ENCODE peak calls at places on chromosome 5, in ten cellular contexts. One of them, this sample, is unnamed.

GRCh38 chr5:85591311-85591710 is 1026.4 kb upstream of the COX7C start:
- DNase-seq in cardiac fibroblast: no peak
- DNase-seq in astrocyte of the spinal cord: no peak
- DNase-seq in AG04449: no peak
- DNase-seq in effector memory CD4-positive, alpha-beta T cell: no peak
- DNase-seq in AG10803: no peak
- DNase-seq in LNCaP clone FGC: no peak
- DNase-seq in aorta: no peak
- DNase-seq in brain microvascular endothelial cell: no peak
- DNase-seq in osteoblast: no peak
- DNase-seq in this sample: no peak

GRCh38 chr5:139108056-139108811 is 89.9 kb downstream of the SIL1 start:
- DNase-seq in cardiac fibroblast: no peak
- DNase-seq in astrocyte of the spinal cord: peak
- DNase-seq in AG04449: peak
- DNase-seq in effector memory CD4-positive, alpha-beta T cell: no peak
- DNase-seq in AG10803: peak
- DNase-seq in LNCaP clone FGC: no peak
- DNase-seq in aorta: no peak
- DNase-seq in brain microvascular endothelial cell: peak
- DNase-seq in osteoblast: peak
- DNase-seq in this sample: no peak

GRCh38 chr5:95842955-95843544 is 20.5 kb upstream of the GLRX start:
- DNase-seq in cardiac fibroblast: peak
- DNase-seq in astrocyte of the spinal cord: peak
- DNase-seq in AG04449: no peak
- DNase-seq in effector memory CD4-positive, alpha-beta T cell: peak
- DNase-seq in AG10803: peak
- DNase-seq in LNCaP clone FGC: peak
- DNase-seq in aorta: peak
- DNase-seq in brain microvascular endothelial cell: peak
- DNase-seq in osteoblast: peak
- DNase-seq in this sample: no peak

GRCh38 chr5:149128023-149128875 is 13.0 kb upstream of the ABLIM3 start:
- DNase-seq in cardiac fibroblast: peak
- DNase-seq in astrocyte of the spinal cord: no peak
- DNase-seq in AG04449: no peak
- DNase-seq in effector memory CD4-positive, alpha-beta T cell: no peak
- DNase-seq in AG10803: no peak
- DNase-seq in LNCaP clone FGC: no peak
- DNase-seq in aorta: no peak
- DNase-seq in brain microvascular endothelial cell: peak
- DNase-seq in osteoblast: peak
- DNase-seq in this sample: peak

GRCh38 chr5:83467315-83468044 is 4.1 kb upstream of the VCAN start:
- DNase-seq in cardiac fibroblast: peak
- DNase-seq in astrocyte of the spinal cord: peak
- DNase-seq in AG04449: no peak
- DNase-seq in effector memory CD4-positive, alpha-beta T cell: no peak
- DNase-seq in AG10803: peak
- DNase-seq in LNCaP clone FGC: no peak
- DNase-seq in aorta: peak
- DNase-seq in brain microvascular endothelial cell: peak
- DNase-seq in osteoblast: peak
- DNase-seq in this sample: peak

GRCh38 chr5:2754621-2755370 is 3.3 kb upstream of the IRX2 start:
- DNase-seq in cardiac fibroblast: peak
- DNase-seq in astrocyte of the spinal cord: no peak
- DNase-seq in AG04449: no peak
- DNase-seq in effector memory CD4-positive, alpha-beta T cell: no peak
- DNase-seq in AG10803: peak
- DNase-seq in LNCaP clone FGC: no peak
- DNase-seq in aorta: no peak
- DNase-seq in brain microvascular endothelial cell: no peak
- DNase-seq in osteoblast: no peak
- DNase-seq in this sample: peak

GRCh38 chr5:179275941-179276837 is 69.1 kb downstream of the ADAMTS2 start:
- DNase-seq in cardiac fibroblast: peak
- DNase-seq in astrocyte of the spinal cord: peak
- DNase-seq in AG04449: peak
- DNase-seq in effector memory CD4-positive, alpha-beta T cell: no peak
- DNase-seq in AG10803: peak
- DNase-seq in LNCaP clone FGC: no peak
- DNase-seq in aorta: peak
- DNase-seq in brain microvascular endothelial cell: peak
- DNase-seq in osteoblast: peak
- DNase-seq in this sample: no peak

GRCh38 chr5:1118231-1118698 is 6.4 kb upstream of the SLC12A7 start:
- DNase-seq in cardiac fibroblast: no peak
- DNase-seq in astrocyte of the spinal cord: no peak
- DNase-seq in AG04449: no peak
- DNase-seq in effector memory CD4-positive, alpha-beta T cell: no peak
- DNase-seq in AG10803: no peak
- DNase-seq in LNCaP clone FGC: no peak
- DNase-seq in aorta: no peak
- DNase-seq in brain microvascular endothelial cell: no peak
- DNase-seq in osteoblast: no peak
- DNase-seq in this sample: no peak

GRCh38 chr5:178429541-178430186 is 160.5 kb downstream of the COL23A1 start:
- DNase-seq in cardiac fibroblast: no peak
- DNase-seq in astrocyte of the spinal cord: no peak
- DNase-seq in AG04449: no peak
- DNase-seq in effector memory CD4-positive, alpha-beta T cell: no peak
- DNase-seq in AG10803: no peak
- DNase-seq in LNCaP clone FGC: no peak
- DNase-seq in aorta: no peak
- DNase-seq in brain microvascular endothelial cell: no peak
- DNase-seq in osteoblast: peak
- DNase-seq in this sample: peak

GRCh38 chr5:1342268-1342667 is 2.6 kb downstream of the CLPTM1L start:
- DNase-seq in cardiac fibroblast: no peak
- DNase-seq in astrocyte of the spinal cord: no peak
- DNase-seq in AG04449: no peak
- DNase-seq in effector memory CD4-positive, alpha-beta T cell: no peak
- DNase-seq in AG10803: no peak
- DNase-seq in LNCaP clone FGC: no peak
- DNase-seq in aorta: no peak
- DNase-seq in brain microvascular endothelial cell: no peak
- DNase-seq in osteoblast: peak
- DNase-seq in this sample: no peak

GRCh38 chr5:88821161-88821560 is 61.8 kb downstream of the MEF2C start:
- DNase-seq in cardiac fibroblast: no peak
- DNase-seq in astrocyte of the spinal cord: no peak
- DNase-seq in AG04449: no peak
- DNase-seq in effector memory CD4-positive, alpha-beta T cell: no peak
- DNase-seq in AG10803: no peak
- DNase-seq in LNCaP clone FGC: no peak
- DNase-seq in aorta: no peak
- DNase-seq in brain microvascular endothelial cell: no peak
- DNase-seq in osteoblast: no peak
- DNase-seq in this sample: no peak

GRCh38 chr5:146731909-146732659 is 146.5 kb downstream of the PPP2R2B start:
- DNase-seq in cardiac fibroblast: peak
- DNase-seq in astrocyte of the spinal cord: peak
- DNase-seq in AG04449: peak
- DNase-seq in effector memory CD4-positive, alpha-beta T cell: no peak
- DNase-seq in AG10803: peak
- DNase-seq in LNCaP clone FGC: no peak
- DNase-seq in aorta: no peak
- DNase-seq in brain microvascular endothelial cell: peak
- DNase-seq in osteoblast: peak
- DNase-seq in this sample: peak

DNA sequence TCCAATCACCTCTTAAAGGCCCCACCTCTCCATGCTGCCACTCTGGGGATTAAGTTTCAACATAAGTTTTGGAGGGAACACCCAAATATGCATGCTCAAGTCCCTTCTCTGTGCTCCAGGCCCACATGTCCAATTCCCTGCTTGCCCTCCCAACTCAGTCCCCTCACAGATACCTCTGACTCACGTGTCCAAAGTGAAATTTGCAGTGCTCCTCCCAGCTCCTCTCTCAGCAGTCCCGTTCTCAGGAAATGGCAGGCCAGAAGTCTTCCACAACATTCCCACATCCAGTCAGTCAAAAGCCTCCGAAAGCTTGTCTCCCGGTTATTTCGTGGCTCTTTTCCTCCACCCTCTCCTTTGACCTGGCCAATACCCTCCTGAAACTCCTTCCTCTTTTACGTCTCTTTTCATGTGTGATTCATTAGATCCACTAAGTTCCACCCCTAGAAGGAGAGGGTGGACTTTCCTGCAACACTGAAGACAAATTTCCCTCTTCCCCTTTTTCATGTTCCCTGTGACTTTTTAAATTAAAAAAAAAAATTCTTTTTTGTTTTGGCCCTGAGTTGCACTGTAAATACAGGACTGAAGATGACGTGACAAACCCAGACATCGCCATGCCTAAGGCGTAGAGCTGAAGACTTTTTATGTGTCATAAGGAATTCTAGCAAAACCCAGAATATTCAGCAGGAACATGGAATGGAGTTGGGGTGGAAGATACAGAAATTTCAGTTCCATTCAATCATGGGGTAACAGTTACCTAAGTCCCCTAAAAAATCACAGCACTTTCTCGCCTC is 12.8 kb upstream of the MGAT1 start:
- DNase-seq in cardiac fibroblast: no peak
- DNase-seq in astrocyte of the spinal cord: no peak
- DNase-seq in AG04449: no peak
- DNase-seq in effector memory CD4-positive, alpha-beta T cell: no peak
- DNase-seq in AG10803: no peak
- DNase-seq in LNCaP clone FGC: no peak
- DNase-seq in aorta: no peak
- DNase-seq in brain microvascular endothelial cell: no peak
- DNase-seq in osteoblast: no peak
- DNase-seq in this sample: no peak
- H3K4me3 ChIP-seq in cardiac fibroblast: no peak
- H3K4me3 ChIP-seq in astrocyte of the spinal cord: no peak
- H3K4me3 ChIP-seq in AG04449: no peak
- H3K4me3 ChIP-seq in effector memory CD4-positive, alpha-beta T cell: no peak
- H3K4me3 ChIP-seq in AG10803: no peak
- H3K4me3 ChIP-seq in LNCaP clone FGC: no peak
- H3K4me3 ChIP-seq in aorta: no peak
- H3K4me3 ChIP-seq in brain microvascular endothelial cell: no peak
- H3K4me3 ChIP-seq in osteoblast: no peak
- H3K4me3 ChIP-seq in this sample: no peak

GRCh38 chr5:98978528-98978927 is 49.7 kb upstream of the CHD1 start:
- DNase-seq in cardiac fibroblast: no peak
- DNase-seq in astrocyte of the spinal cord: no peak
- DNase-seq in AG04449: no peak
- DNase-seq in effector memory CD4-positive, alpha-beta T cell: no peak
- DNase-seq in AG10803: no peak
- DNase-seq in LNCaP clone FGC: no peak
- DNase-seq in aorta: no peak
- DNase-seq in brain microvascular endothelial cell: no peak
- DNase-seq in osteoblast: no peak
- DNase-seq in this sample: no peak

GRCh38 chr5:98977723-98978122 is 48.9 kb upstream of the CHD1 start:
- DNase-seq in cardiac fibroblast: no peak
- DNase-seq in astrocyte of the spinal cord: no peak
- DNase-seq in AG04449: no peak
- DNase-seq in effector memory CD4-positive, alpha-beta T cell: no peak
- DNase-seq in AG10803: no peak
- DNase-seq in LNCaP clone FGC: peak
- DNase-seq in aorta: no peak
- DNase-seq in brain microvascular endothelial cell: no peak
- DNase-seq in osteoblast: no peak
- DNase-seq in this sample: no peak

GRCh38 chr5:98986556-98986955 is 57.7 kb upstream of the CHD1 start:
- DNase-seq in cardiac fibroblast: no peak
- DNase-seq in astrocyte of the spinal cord: no peak
- DNase-seq in AG04449: no peak
- DNase-seq in effector memory CD4-positive, alpha-beta T cell: no peak
- DNase-seq in AG10803: no peak
- DNase-seq in LNCaP clone FGC: no peak
- DNase-seq in aorta: no peak
- DNase-seq in brain microvascular endothelial cell: no peak
- DNase-seq in osteoblast: no peak
- DNase-seq in this sample: no peak

GRCh38 chr5:98982880-98983279 is 54.1 kb upstream of the CHD1 start:
- DNase-seq in cardiac fibroblast: no peak
- DNase-seq in astrocyte of the spinal cord: no peak
- DNase-seq in AG04449: no peak
- DNase-seq in effector memory CD4-positive, alpha-beta T cell: no peak
- DNase-seq in AG10803: no peak
- DNase-seq in LNCaP clone FGC: no peak
- DNase-seq in aorta: no peak
- DNase-seq in brain microvascular endothelial cell: no peak
- DNase-seq in osteoblast: no peak
- DNase-seq in this sample: no peak
- H3K4me3 ChIP-seq in cardiac fibroblast: no peak
- H3K4me3 ChIP-seq in astrocyte of the spinal cord: no peak
- H3K4me3 ChIP-seq in AG04449: no peak
- H3K4me3 ChIP-seq in effector memory CD4-positive, alpha-beta T cell: no peak
- H3K4me3 ChIP-seq in AG10803: no peak
- H3K4me3 ChIP-seq in LNCaP clone FGC: no peak
- H3K4me3 ChIP-seq in aorta: no peak
- H3K4me3 ChIP-seq in brain microvascular endothelial cell: no peak
- H3K4me3 ChIP-seq in osteoblast: no peak
- H3K4me3 ChIP-seq in this sample: no peak

GRCh38 chr5:160119905-160120266 is 636 bp upstream of the PWWP2A start:
- DNase-seq in cardiac fibroblast: no peak
- DNase-seq in astrocyte of the spinal cord: no peak
- DNase-seq in AG04449: no peak
- DNase-seq in effector memory CD4-positive, alpha-beta T cell: no peak
- DNase-seq in AG10803: no peak
- DNase-seq in LNCaP clone FGC: no peak
- DNase-seq in aorta: no peak
- DNase-seq in brain microvascular endothelial cell: no peak
- DNase-seq in osteoblast: no peak
- DNase-seq in this sample: no peak
- H3K4me3 ChIP-seq in cardiac fibroblast: no peak
- H3K4me3 ChIP-seq in astrocyte of the spinal cord: no peak
- H3K4me3 ChIP-seq in AG04449: no peak
- H3K4me3 ChIP-seq in effector memory CD4-positive, alpha-beta T cell: peak
- H3K4me3 ChIP-seq in AG10803: no peak
- H3K4me3 ChIP-seq in LNCaP clone FGC: no peak
- H3K4me3 ChIP-seq in aorta: no peak
- H3K4me3 ChIP-seq in brain microvascular endothelial cell: no peak
- H3K4me3 ChIP-seq in osteoblast: no peak
- H3K4me3 ChIP-seq in this sample: peak

DNA sequence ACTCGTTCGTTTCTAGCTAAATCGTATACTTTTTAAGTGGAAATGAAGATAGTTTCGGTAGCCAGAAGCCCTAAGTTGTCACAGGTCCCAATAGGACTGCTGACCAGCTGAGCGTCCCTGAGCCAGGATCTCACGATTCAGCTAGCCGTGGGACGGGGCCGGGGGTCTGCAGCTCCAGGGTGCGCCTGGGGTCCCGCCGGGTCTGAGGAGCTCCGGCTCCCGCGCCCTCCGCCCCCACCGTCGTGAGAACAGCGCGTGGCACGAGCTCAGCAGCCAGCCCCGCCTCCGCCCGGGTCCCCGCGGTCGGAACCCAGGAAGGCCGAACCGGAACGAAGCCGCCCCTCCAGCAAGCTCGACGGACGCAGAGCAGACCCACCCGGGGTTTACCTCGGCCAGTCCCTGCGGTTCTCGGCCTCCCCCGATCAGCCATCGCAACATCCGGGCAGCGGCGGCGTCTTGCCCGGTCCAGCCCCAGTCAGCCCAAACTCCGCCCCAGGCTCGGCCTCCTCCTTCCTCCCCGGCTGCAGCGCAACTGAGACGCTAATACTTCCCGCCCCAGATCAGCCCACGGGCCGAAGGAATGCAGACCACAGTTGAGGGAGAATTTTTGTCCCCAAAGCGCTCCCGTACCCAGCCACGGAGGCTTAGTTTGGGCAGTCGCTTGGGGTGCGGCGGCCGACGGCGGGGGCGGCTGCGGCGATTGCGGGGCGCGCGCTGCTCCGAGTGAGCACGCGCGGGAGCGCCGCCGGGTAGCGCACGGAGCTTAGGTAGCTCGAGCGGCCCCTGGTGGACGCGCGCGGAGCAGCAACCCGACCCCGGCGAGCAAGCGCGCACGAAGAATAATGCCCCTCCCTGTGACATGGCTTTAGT is at the start of gene WDR41:
- DNase-seq in cardiac fibroblast: peak
- DNase-seq in astrocyte of the spinal cord: peak
- DNase-seq in AG04449: peak
- DNase-seq in effector memory CD4-positive, alpha-beta T cell: peak
- DNase-seq in AG10803: peak
- DNase-seq in LNCaP clone FGC: peak
- DNase-seq in aorta: peak
- DNase-seq in brain microvascular endothelial cell: peak
- DNase-seq in osteoblast: peak
- DNase-seq in this sample: peak
- H3K4me3 ChIP-seq in cardiac fibroblast: peak
- H3K4me3 ChIP-seq in astrocyte of the spinal cord: peak
- H3K4me3 ChIP-seq in AG04449: peak
- H3K4me3 ChIP-seq in effector memory CD4-positive, alpha-beta T cell: peak
- H3K4me3 ChIP-seq in AG10803: peak
- H3K4me3 ChIP-seq in LNCaP clone FGC: peak
- H3K4me3 ChIP-seq in aorta: peak
- H3K4me3 ChIP-seq in brain microvascular endothelial cell: peak
- H3K4me3 ChIP-seq in osteoblast: peak
- H3K4me3 ChIP-seq in this sample: peak